ENCODE peak calls at places on chromosomes 7 and 10, in five cellular contexts. O is IMR-90, P is neuronal stem cell, T is mesendoderm, N is H1. X is an unnamed sample.

GRCh38 chr7:30679664-30680063 is 2.6 kb downstream of the CRHR2 start:
- DNase-seq in P (no peak), N (no peak), O (no peak), T (no peak), X (no peak)

GRCh38 chr7:78203042-78203720 is 404.6 kb downstream of the PHTF2 start:
- DNase-seq in T (no peak), N (no peak), O (peak; percentile 18), P (no peak), X (peak; percentile 34)

GRCh38 chr7:150531704-150532103 is 17.0 kb downstream of the GIMAP7 start:
- DNase-seq in P (no peak), O (no peak), T (no peak), N (no peak), X (no peak)

GRCh38 chr10:76618641-76619040 is 1019.0 kb downstream of the KCNMA1 start:
- DNase-seq in N (no peak), O (no peak), P (no peak), T (no peak), X (no peak)

GRCh38 chr7:33986951-33987948 is 81.9 kb downstream of the BMPER start:
- DNase-seq in N (no peak), P (no peak), T (peak; percentile 93), O (peak; percentile 100), X (peak; percentile 99)

GRCh38 chr7:107208046-107208458 is 39.2 kb downstream of the HBP1 start:
- DNase-seq in T (no peak), N (no peak), P (no peak), O (peak; percentile 41), X (no peak)

GRCh38 chr10:19815478-19816419 is 483 bp upstream of the PLXDC2 start:
- DNase-seq in O (peak; percentile 56), P (peak; percentile 76), N (peak; percentile 57), T (peak; percentile 97), X (peak; percentile 91)

GRCh38 chr7:125118444-125118843 is 188.8 kb upstream of the POT1 start:
- DNase-seq in P (no peak), O (no peak), N (no peak), T (peak; percentile 45), X (peak; percentile 22)

GRCh38 chr7:151680810-151681209 is 161.1 kb upstream of the RHEB start:
- DNase-seq in T (no peak), O (peak; percentile 74), N (no peak), P (no peak), X (peak; percentile 92)

GRCh38 chr10:14468726-14469125 is 138.0 kb upstream of the FRMD4A start:
- DNase-seq in T (no peak), N (no peak), P (no peak), O (no peak), X (no peak)

GRCh38 chr7:47153076-47153475 is 428.8 kb downstream of the TNS3 start:
- DNase-seq in T (no peak), P (no peak), N (no peak), O (peak; percentile 96), X (peak; percentile 88)

GRCh38 chr7:32154797-32155196 is 84.6 kb upstream of the PDE1C start:
- DNase-seq in T (no peak), N (no peak), P (no peak), O (peak; percentile 36), X (no peak)

GRCh38 chr10:132985546-132985900 is 43.2 kb upstream of the CFAP46 start:
- DNase-seq in T (no peak), N (no peak), P (no peak), O (no peak), X (no peak)

GRCh38 chr10:44879531-44879899 is 31.6 kb upstream of the TMEM72 start:
- DNase-seq in T (no peak), P (no peak), O (no peak), N (no peak), X (no peak)

GRCh38 chr10:86169506-86170254 is 196.9 kb downstream of the GRID1 start:
- DNase-seq in N (no peak), O (no peak), T (no peak), P (no peak), X (no peak)

GRCh38 chr7:2873686-2874551 is 29.8 kb upstream of the GNA12 start:
- DNase-seq in P (no peak), N (peak; percentile 74), O (peak; percentile 95), T (peak; percentile 97), X (peak; percentile 93)

GRCh38 chr7:44244282-44244681 is 43.5 kb downstream of the YKT6 start:
- DNase-seq in O (no peak), N (no peak), P (peak; percentile 17), T (peak; percentile 33), X (peak; percentile 17)

GRCh38 chr10:129446182-129446581 is 20.9 kb upstream of the MGMT start:
- DNase-seq in O (no peak), N (peak; percentile 17), T (peak; percentile 59), P (no peak), X (no peak)

GRCh38 chr7:126783613-126784012 is 469.1 kb downstream of the GRM8 start:
- DNase-seq in N (no peak), O (no peak), P (no peak), T (no peak), X (no peak)

GRCh38 chr10:25933653-25934608 is at the start of gene MYO3A:
- DNase-seq in N (no peak), T (peak; percentile 83), O (no peak), P (peak; percentile 31), X (no peak)

GRCh38 chr7:74417419-74417971 is 36.2 kb upstream of the GTF2IRD1 start:
- DNase-seq in T (peak; percentile 69), P (peak; percentile 77), N (peak; percentile 44), O (peak; percentile 61), X (peak; percentile 74)

GRCh38 chr7:122092964-122093797 is 50.9 kb downstream of the AASS start:
- DNase-seq in P (peak; percentile 68), O (peak; percentile 82), N (peak; percentile 19), T (peak; percentile 84), X (peak; percentile 78)

GRCh38 chr7:32221756-32222155 is 151.5 kb upstream of the PDE1C start:
- DNase-seq in N (no peak), P (no peak), O (no peak), T (no peak), X (no peak)

GRCh38 chr7:24727165-24728120 is 29.8 kb downstream of the GSDME start:
- DNase-seq in P (no peak), T (no peak), N (no peak), O (no peak), X (no peak)

GRCh38 chr10:95408148-95408930 is 117.5 kb upstream of the PDLIM1 start:
- DNase-seq in O (no peak), P (no peak), T (no peak), N (no peak), X (no peak)

GRCh38 chr10:588246-589165 is 101.0 kb downstream of the DIP2C start:
- DNase-seq in N (no peak), T (peak; percentile 28), O (peak; percentile 69), P (no peak), X (peak; percentile 61)

GRCh38 chr7:107068156-107068555 is 23.7 kb downstream of the PRKAR2B start:
- DNase-seq in N (no peak), O (no peak), P (no peak), T (no peak), X (peak; percentile 70)

GRCh38 chr7:139697031-139697430 is 80.8 kb downstream of the HIPK2 start:
- DNase-seq in N (no peak), O (no peak), T (no peak), P (no peak), X (no peak)

GRCh38 chr10:68560201-68560915 is at the start of gene TET1:
- DNase-seq in T (peak; percentile 94), P (peak; percentile 90), N (peak; percentile 59), O (peak; percentile 59), X (peak; percentile 78)

GRCh38 chr10:78318305-78318704 is 284.6 kb downstream of the RPS24 start:
- DNase-seq in O (no peak), P (no peak), N (no peak), T (no peak), X (no peak)

GRCh38 chr10:79401015-79401921 is 44.2 kb downstream of the ZCCHC24 start:
- DNase-seq in N (no peak), O (peak; percentile 49), T (no peak), P (no peak), X (peak; percentile 63)

GRCh38 chr7:150955519-150956394 is 22.4 kb downstream of the KCNH2 start:
- DNase-seq in N (no peak), P (no peak), T (peak; percentile 49), O (peak; percentile 15), X (no peak)

GRCh38 chr10:95793401-95794045 is 37.6 kb downstream of the ENTPD1 start:
- DNase-seq in P (no peak), T (no peak), O (no peak), N (no peak), X (no peak)

GRCh38 chr7:92058040-92058439 is 76.2 kb downstream of the CYP51A1 start:
- DNase-seq in T (no peak), O (no peak), N (no peak), P (no peak), X (no peak)

GRCh38 chr7:40649247-40649646 is 514.4 kb downstream of the SUGCT start:
- DNase-seq in N (no peak), T (no peak), P (no peak), O (no peak), X (no peak)
- H2BK15ac ChIP-seq in N (no peak overlapping the region), T (no peak overlapping the region), P (no peak overlapping the region), O (no peak overlapping the region), X (no peak overlapping the region)

DNA sequence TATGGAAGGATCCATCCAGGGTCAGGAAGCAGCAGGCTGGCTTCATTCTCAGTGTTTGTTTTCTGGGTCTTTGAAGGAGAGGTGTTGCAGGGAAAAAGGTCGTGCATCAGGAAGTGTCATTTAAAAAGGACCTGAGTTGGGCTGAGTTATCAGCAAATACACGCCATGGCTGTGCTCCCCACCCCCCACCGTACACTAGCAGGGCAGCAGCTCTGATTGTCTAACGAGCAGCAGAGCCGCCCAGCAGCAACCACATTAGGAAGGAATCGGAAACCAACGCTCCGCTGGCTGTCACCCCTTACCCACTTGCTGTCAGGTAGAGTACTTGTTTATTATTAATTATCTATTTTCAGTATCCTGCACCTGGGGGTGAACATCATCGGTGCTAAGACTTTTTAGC is 63.1 kb upstream of the STEAP1B start:
- DNase-seq in N (no peak), O (peak; percentile 7), P (no peak), T (no peak), X (peak; percentile 40)
- H3K4me3 ChIP-seq in N (no peak overlapping the region), O (no peak overlapping the region), P (no peak overlapping the region), T (no peak overlapping the region), X (no peak overlapping the region)

GRCh38 chr10:123835575-123835974 is 56.0 kb downstream of the CPXM2 start:
- DNase-seq in O (no peak), T (no peak), N (no peak), P (no peak), X (no peak)

GRCh38 chr10:123836418-123837145 is 55.0 kb downstream of the CPXM2 start:
- DNase-seq in N (no peak), P (no peak), O (no peak), T (peak; percentile 7), X (no peak)

GRCh38 chr10:123833170-123833850 is 58.3 kb downstream of the CPXM2 start:
- DNase-seq in P (no peak), N (no peak), O (no peak), T (no peak), X (no peak)

GRCh38 chr10:123831259-123831658 is 60.3 kb downstream of the CPXM2 start:
- DNase-seq in N (no peak), P (no peak), T (no peak), O (no peak), X (no peak)
- H2BK15ac ChIP-seq in N (no peak overlapping the region), P (no peak overlapping the region), T (no peak overlapping the region), O (no peak overlapping the region), X (no peak overlapping the region)

DNA sequence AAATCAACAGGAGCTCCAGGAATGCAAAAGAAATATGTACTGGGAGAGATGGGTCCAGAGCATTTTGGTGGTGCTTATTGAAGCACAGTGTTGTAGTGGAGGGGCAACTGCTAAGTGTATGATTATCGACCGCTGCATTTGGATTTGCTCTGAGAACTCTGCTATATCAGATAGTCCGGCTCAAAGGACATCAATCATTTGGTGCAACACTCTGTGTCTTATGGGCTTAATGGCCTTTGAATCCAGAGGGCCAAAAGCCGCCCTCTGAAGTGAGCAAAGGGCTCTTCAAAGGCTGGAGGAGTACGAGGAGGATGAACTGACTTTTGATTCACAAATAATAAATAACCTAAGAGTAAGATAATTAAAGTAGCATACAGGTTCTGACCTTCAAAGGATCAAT is 9.4 kb upstream of the IKZF1 start:
- DNase-seq in T (no peak), O (no peak), P (no peak), N (no peak), X (no peak)
- H3K4me3 ChIP-seq in T (no peak overlapping the region), O (no peak overlapping the region), P (no peak overlapping the region), N (no peak overlapping the region), X (no peak overlapping the region)

X was measured in mesenchymal stem cell.